ENCODE peak calls at places on chromosomes 13 and 19, in four cellular contexts. E is activated CD4-positive, alpha-beta T cell treated with anti-CD3 and anti-CD28 coated beads, Interleukin-2, amount 10 ng/mL, durations not matched to agents 7 days and 5 days; K is AG09319; A is stimulated activated CD4-positive, alpha-beta T cell treated with anti-CD3 and anti-CD28 coated beads, Interleukin-1b, Interleukin-23, amount 100 ng/mL, for 4 hours. T is an unnamed sample.
A peak's percentile ranks its signal among the peaks of the same experiment; 100 is the strongest.

GRCh38 chr19:42421591-42422031 is 5.6 kb downstream of the LIPE start:
- DNase-seq in E (no peak), K (no peak), A (no peak), T (no peak)

GRCh38 chr19:15672580-15673175 is at the start of gene CYP4F12:
- DNase-seq in E (no peak), K (no peak), A (no peak), T (no peak)

GRCh38 chr13:32019612-32020233 is 11.9 kb upstream of the FRY start:
- DNase-seq in E (peak; percentile 42), K (peak; percentile 46), A (no peak), T (peak; percentile 63)

GRCh38 chr19:13208131-13208963 is 58.1 kb downstream of the IER2 start:
- DNase-seq in E (peak; percentile 75), K (peak; percentile 65), A (peak; percentile 52), T (peak; percentile 86)

GRCh38 chr19:41205995-41206394 is 13.0 kb downstream of the CYP2S1 start:
- DNase-seq in E (no peak), K (no peak), A (no peak), T (no peak)

GRCh38 chr13:76854894-76855293 is 31.3 kb downstream of the KCTD12 start:
- DNase-seq in E (no peak), K (no peak), A (no peak), T (no peak)

GRCh38 chr19:7673995-7674667 is 2.8 kb upstream of the MCEMP1 start:
- DNase-seq in E (peak; percentile 27), K (peak; percentile 41), A (no peak), T (peak; percentile 82)

GRCh38 chr13:102965802-102966201 is 100.4 kb downstream of the SLC10A2 start:
- DNase-seq in E (no peak), K (no peak), A (no peak), T (no peak)

GRCh38 chr13:93535256-93535655 is 308.6 kb downstream of the GPC6 start:
- DNase-seq in E (no peak), K (no peak), A (no peak), T (no peak)

GRCh38 chr13:65605386-65605785 is 1624.8 kb downstream of the PCDH9 start:
- DNase-seq in E (no peak), K (no peak), A (no peak), T (no peak)

GRCh38 chr13:50244913-50245574 is 229.8 kb downstream of the KCNRG start:
- DNase-seq in E (peak; percentile 32), K (peak; percentile 38), A (peak; percentile 28), T (peak; percentile 13)

GRCh38 chr19:3450796-3451411 is 29.4 kb downstream of the SMIM24 start:
- DNase-seq in E (no peak), K (peak; percentile 96), A (no peak), T (no peak)

GRCh38 chr13:43522788-43523187 is 264.0 kb downstream of the ENOX1 start:
- DNase-seq in E (no peak), K (peak; percentile 23), A (no peak), T (no peak)

GRCh38 chr19:48853483-48853882 is 14.9 kb downstream of the PLEKHA4 start:
- DNase-seq in E (no peak), K (no peak), A (no peak), T (no peak)

GRCh38 chr13:24292476-24292875 is 16.9 kb upstream of the C1QTNF9 start:
- DNase-seq in E (no peak), K (no peak), A (no peak), T (no peak)

GRCh38 chr19:46660008-46660517 is 919 bp downstream of the DACT3 start:
- DNase-seq in E (no peak), K (no peak), A (no peak), T (no peak)

GRCh38 chr13:25963681-25964080 is 88.1 kb downstream of the SHISA2 start:
- DNase-seq in E (no peak), K (no peak), A (no peak), T (no peak)

GRCh38 chr19:38842439-38843174 is 7.2 kb downstream of the HNRNPL start:
- DNase-seq in E (peak; percentile 83), K (no peak), A (peak; percentile 41), T (no peak)

GRCh38 chr13:111184685-111185401 is 69.7 kb downstream of the ARHGEF7 start:
- DNase-seq in E (peak; percentile 50), K (no peak), A (no peak), T (peak; percentile 87)

GRCh38 chr19:50431343-50432220 is 1.1 kb upstream of the MYBPC2 start:
- DNase-seq in E (peak; percentile 86), K (peak; percentile 8), A (peak; percentile 86), T (peak; percentile 84)

GRCh38 chr13:60654405-60654804 is 257.4 kb downstream of the TDRD3 start:
- DNase-seq in E (no peak), K (no peak), A (no peak), T (no peak)

GRCh38 chr19:49614096-49614857 is 23.3 kb downstream of the PRR12 start:
- DNase-seq in E (no peak), K (no peak), A (no peak), T (no peak)

GRCh38 chr13:40756042-40756441 is 14.9 kb downstream of the MRPS31 start:
- DNase-seq in E (no peak), K (no peak), A (no peak), T (peak; percentile 7)

GRCh38 chr19:15316498-15316897 is 15.8 kb downstream of the BRD4 start:
- DNase-seq in E (no peak), K (no peak), A (no peak), T (no peak)

GRCh38 chr19:23116802-23117571 is at the start of gene ZNF730:
- DNase-seq in E (peak; percentile 82), K (peak; percentile 38), A (peak; percentile 15), T (peak; percentile 88)

GRCh38 chr19:4523306-4524110 is 5.2 kb upstream of the PLIN4 start:
- DNase-seq in E (peak; percentile 16), K (no peak), A (no peak), T (peak; percentile 35)

GRCh38 chr13:26628706-26629105 is 71.2 kb downstream of the WASF3 start:
- DNase-seq in E (no peak), K (no peak), A (no peak), T (no peak)

GRCh38 chr13:41543664-41544300 is 86.4 kb downstream of the RGCC start:
- DNase-seq in E (no peak), K (no peak), A (no peak), T (no peak)

GRCh38 chr13:45341799-45342584 is 1.0 kb upstream of the TPT1 start:
- DNase-seq in E (no peak), K (no peak), A (no peak), T (peak; percentile 9)

GRCh38 chr19:16608290-16608704 is 19.7 kb downstream of the MED26 start:
- DNase-seq in E (no peak), K (peak; percentile 16), A (no peak), T (no peak)

GRCh38 chr13:108176685-108177274 is 38.6 kb downstream of the LIG4 start:
- DNase-seq in E (peak; percentile 54), K (no peak), A (peak; percentile 47), T (peak; percentile 44)

GRCh38 chr13:47672982-47673670 is 327.9 kb downstream of the SUCLA2 start:
- DNase-seq in E (no peak), K (peak; percentile 87), A (no peak), T (no peak)